ENCODE peak calls at places on chromosomes 1 and 21, in six cellular contexts. One of them, this sample, is unnamed.

GRCh38 chr1:115286431-115287205 is 51.4 kb downstream of the NGF start:
- DNase-seq in AG10803: no peak
- DNase-seq in cardiac fibroblast: no peak
- DNase-seq in esophagus squamous epithelium: no peak
- DNase-seq in H54: no peak
- DNase-seq in Right ventricle myocardium superior: no peak
- DNase-seq in this sample: no peak

GRCh38 chr1:98556521-98557158 is 104.9 kb upstream of the SNX7 start:
- DNase-seq in AG10803: peak; percentile 21
- DNase-seq in cardiac fibroblast: peak; percentile 29
- DNase-seq in esophagus squamous epithelium: no peak
- DNase-seq in H54: peak; percentile 2
- DNase-seq in Right ventricle myocardium superior: no peak
- DNase-seq in this sample: no peak

GRCh38 chr1:235999259-235999925 is 65.5 kb downstream of the NID1 start:
- DNase-seq in AG10803: peak; percentile 89
- DNase-seq in cardiac fibroblast: peak; percentile 92
- DNase-seq in esophagus squamous epithelium: no peak
- DNase-seq in H54: peak; percentile 69
- DNase-seq in Right ventricle myocardium superior: no peak
- DNase-seq in this sample: peak; percentile 31

GRCh38 chr1:24968941-24969585 is 39.0 kb upstream of the RUNX3 start:
- DNase-seq in AG10803: no peak
- DNase-seq in cardiac fibroblast: no peak
- DNase-seq in esophagus squamous epithelium: no peak
- DNase-seq in H54: no peak
- DNase-seq in Right ventricle myocardium superior: no peak
- DNase-seq in this sample: no peak

GRCh38 chr1:15557594-15557993 is 27.3 kb downstream of the AGMAT start:
- DNase-seq in AG10803: no peak
- DNase-seq in cardiac fibroblast: no peak
- DNase-seq in esophagus squamous epithelium: no peak
- DNase-seq in H54: no peak
- DNase-seq in Right ventricle myocardium superior: no peak
- DNase-seq in this sample: no peak

GRCh38 chr1:172283766-172284165 is 136.7 kb upstream of the C1orf105 start:
- DNase-seq in AG10803: peak; percentile 39
- DNase-seq in cardiac fibroblast: no peak
- DNase-seq in esophagus squamous epithelium: no peak
- DNase-seq in H54: no peak
- DNase-seq in Right ventricle myocardium superior: no peak
- DNase-seq in this sample: no peak

GRCh38 chr1:218460367-218460766 is 115.2 kb downstream of the TGFB2 start:
- DNase-seq in AG10803: peak; percentile 77
- DNase-seq in cardiac fibroblast: peak; percentile 85
- DNase-seq in esophagus squamous epithelium: no peak
- DNase-seq in H54: no peak
- DNase-seq in Right ventricle myocardium superior: no peak
- DNase-seq in this sample: no peak

GRCh38 chr1:200897188-200897710 is 2.5 kb downstream of the INAVA start:
- DNase-seq in AG10803: no peak
- DNase-seq in cardiac fibroblast: no peak
- DNase-seq in esophagus squamous epithelium: no peak
- DNase-seq in H54: no peak
- DNase-seq in Right ventricle myocardium superior: no peak
- DNase-seq in this sample: no peak

GRCh38 chr1:40849801-40850592 is 12.2 kb downstream of the CITED4 start:
- DNase-seq in AG10803: peak; percentile 45
- DNase-seq in cardiac fibroblast: peak; percentile 71
- DNase-seq in esophagus squamous epithelium: no peak
- DNase-seq in H54: peak; percentile 86
- DNase-seq in Right ventricle myocardium superior: peak; percentile 80
- DNase-seq in this sample: peak; percentile 70

GRCh38 chr1:57067863-57068262 is 102.0 kb upstream of the C8B start:
- DNase-seq in AG10803: no peak
- DNase-seq in cardiac fibroblast: peak; percentile 5
- DNase-seq in esophagus squamous epithelium: no peak
- DNase-seq in H54: no peak
- DNase-seq in Right ventricle myocardium superior: no peak
- DNase-seq in this sample: no peak

GRCh38 chr1:245512980-245513578 is 358.3 kb downstream of the KIF26B start:
- DNase-seq in AG10803: peak; percentile 28
- DNase-seq in cardiac fibroblast: peak; percentile 37
- DNase-seq in esophagus squamous epithelium: no peak
- DNase-seq in H54: peak; percentile 31
- DNase-seq in Right ventricle myocardium superior: no peak
- DNase-seq in this sample: no peak

GRCh38 chr1:159877695-159878444 is 15.4 kb upstream of the VSIG8 start:
- DNase-seq in AG10803: no peak
- DNase-seq in cardiac fibroblast: no peak
- DNase-seq in esophagus squamous epithelium: no peak
- DNase-seq in H54: no peak
- DNase-seq in Right ventricle myocardium superior: no peak
- DNase-seq in this sample: no peak

GRCh38 chr1:218357211-218357892 is 12.2 kb downstream of the TGFB2 start:
- DNase-seq in AG10803: no peak
- DNase-seq in cardiac fibroblast: peak; percentile 53
- DNase-seq in esophagus squamous epithelium: no peak
- DNase-seq in H54: no peak
- DNase-seq in Right ventricle myocardium superior: no peak
- DNase-seq in this sample: no peak

GRCh38 chr1:890661-891060 is 33.1 kb upstream of the SAMD11 start:
- DNase-seq in AG10803: no peak
- DNase-seq in cardiac fibroblast: no peak
- DNase-seq in esophagus squamous epithelium: no peak
- DNase-seq in H54: no peak
- DNase-seq in Right ventricle myocardium superior: no peak
- DNase-seq in this sample: no peak

GRCh38 chr1:7455796-7456568 is 315.1 kb upstream of the VAMP3 start:
- DNase-seq in AG10803: no peak
- DNase-seq in cardiac fibroblast: no peak
- DNase-seq in esophagus squamous epithelium: no peak
- DNase-seq in H54: no peak
- DNase-seq in Right ventricle myocardium superior: no peak
- DNase-seq in this sample: no peak

GRCh38 chr1:198491596-198491995 is 48.9 kb downstream of the ATP6V1G3 start:
- DNase-seq in AG10803: peak; percentile 33
- DNase-seq in cardiac fibroblast: peak; percentile 23
- DNase-seq in esophagus squamous epithelium: no peak
- DNase-seq in H54: no peak
- DNase-seq in Right ventricle myocardium superior: no peak
- DNase-seq in this sample: no peak

GRCh38 chr1:107145637-107146036 is 4.8 kb downstream of the NTNG1 start:
- DNase-seq in AG10803: no peak
- DNase-seq in cardiac fibroblast: no peak
- DNase-seq in esophagus squamous epithelium: no peak
- DNase-seq in H54: no peak
- DNase-seq in Right ventricle myocardium superior: no peak
- DNase-seq in this sample: no peak

GRCh38 chr1:200317236-200317635 is 92.6 kb downstream of the ZNF281 start:
- DNase-seq in AG10803: peak; percentile 79
- DNase-seq in cardiac fibroblast: no peak
- DNase-seq in esophagus squamous epithelium: no peak
- DNase-seq in H54: no peak
- DNase-seq in Right ventricle myocardium superior: no peak
- DNase-seq in this sample: no peak

GRCh38 chr1:156241311-156241811 is 623 bp upstream of the BGLAP start:
- DNase-seq in AG10803: peak; percentile 25
- DNase-seq in cardiac fibroblast: no peak
- DNase-seq in esophagus squamous epithelium: no peak
- DNase-seq in H54: peak; percentile 99
- DNase-seq in Right ventricle myocardium superior: no peak
- DNase-seq in this sample: no peak

GRCh38 chr1:55443175-55443933 is 228.2 kb upstream of the USP24 start:
- DNase-seq in AG10803: peak; percentile 100
- DNase-seq in cardiac fibroblast: peak; percentile 98
- DNase-seq in esophagus squamous epithelium: peak; percentile 13
- DNase-seq in H54: peak; percentile 44
- DNase-seq in Right ventricle myocardium superior: peak; percentile 86
- DNase-seq in this sample: no peak

GRCh38 chr1:176479920-176480319 is 16.9 kb downstream of the PAPPA2 start:
- DNase-seq in AG10803: no peak
- DNase-seq in cardiac fibroblast: no peak
- DNase-seq in esophagus squamous epithelium: no peak
- DNase-seq in H54: no peak
- DNase-seq in Right ventricle myocardium superior: peak; percentile 33
- DNase-seq in this sample: no peak

GRCh38 chr1:202349263-202349928 is 897 bp downstream of the PPP1R12B start:
- DNase-seq in AG10803: peak; percentile 63
- DNase-seq in cardiac fibroblast: peak; percentile 89
- DNase-seq in esophagus squamous epithelium: no peak
- DNase-seq in H54: no peak
- DNase-seq in Right ventricle myocardium superior: no peak
- DNase-seq in this sample: no peak

GRCh38 chr1:234965128-234965527 is 163.5 kb downstream of the TOMM20 start:
- DNase-seq in AG10803: peak; percentile 64
- DNase-seq in cardiac fibroblast: peak; percentile 63
- DNase-seq in esophagus squamous epithelium: no peak
- DNase-seq in H54: no peak
- DNase-seq in Right ventricle myocardium superior: no peak
- DNase-seq in this sample: no peak

GRCh38 chr1:3064901-3065300 is 4.1 kb upstream of the PRDM16 start:
- DNase-seq in AG10803: no peak
- DNase-seq in cardiac fibroblast: no peak
- DNase-seq in esophagus squamous epithelium: no peak
- DNase-seq in H54: no peak
- DNase-seq in Right ventricle myocardium superior: no peak
- DNase-seq in this sample: no peak

GRCh38 chr1:243254233-243254926 is 701 bp downstream of the CEP170 start:
- DNase-seq in AG10803: peak; percentile 64
- DNase-seq in cardiac fibroblast: peak; percentile 69
- DNase-seq in esophagus squamous epithelium: no peak
- DNase-seq in H54: peak; percentile 49
- DNase-seq in Right ventricle myocardium superior: peak; percentile 83
- DNase-seq in this sample: peak; percentile 49

GRCh38 chr1:180507826-180508724 is 5.7 kb upstream of the ACBD6 start:
- DNase-seq in AG10803: peak; percentile 44
- DNase-seq in cardiac fibroblast: peak; percentile 26
- DNase-seq in esophagus squamous epithelium: no peak
- DNase-seq in H54: no peak
- DNase-seq in Right ventricle myocardium superior: no peak
- DNase-seq in this sample: no peak

GRCh38 chr21:33817663-33818433 is 97.8 kb downstream of the ATP5PO start:
- DNase-seq in AG10803: no peak
- DNase-seq in cardiac fibroblast: peak; percentile 29
- DNase-seq in esophagus squamous epithelium: no peak
- DNase-seq in H54: no peak
- DNase-seq in Right ventricle myocardium superior: no peak
- DNase-seq in this sample: no peak

GRCh38 chr1:112840631-112841624 is 115.1 kb downstream of the SLC16A1 start:
- DNase-seq in AG10803: no peak
- DNase-seq in cardiac fibroblast: no peak
- DNase-seq in esophagus squamous epithelium: no peak
- DNase-seq in H54: no peak
- DNase-seq in Right ventricle myocardium superior: no peak
- DNase-seq in this sample: no peak

GRCh38 chr1:15684042-15684461 is at the start of gene PLEKHM2:
- DNase-seq in AG10803: peak; percentile 53
- DNase-seq in cardiac fibroblast: peak; percentile 56
- DNase-seq in esophagus squamous epithelium: no peak
- DNase-seq in H54: no peak
- DNase-seq in Right ventricle myocardium superior: peak; percentile 63
- DNase-seq in this sample: peak; percentile 38

This sample was measured in naive thymus-derived CD8-positive, alpha-beta T cell.